ENCODE peak calls at places on chromosomes 1 and 21, in six cellular contexts. C is GM03348, R is activated T-cell treated with anti-CD3 and anti-CD28 coated beads for 24 hours, T is NCI-H345, F is dorsolateral prefrontal cortex, K is germinal center. Q is an unnamed sample.

GRCh38 chr21:41783476-41784150 is 16.8 kb upstream of the RIPK4 start:
- DNase-seq in F (no peak), K (no peak), T (peak; percentile 94), R (no peak), C (no peak), Q (no peak)

GRCh38 chr1:31095298-31095981 is 29.9 kb upstream of the PUM1 start:
- DNase-seq in R (no peak), T (no peak), C (peak; percentile 75), K (no peak), F (no peak), Q (no peak)

GRCh38 chr21:29133241-29133640 is 2.8 kb downstream of the MAP3K7CL start:
- DNase-seq in R (no peak), T (no peak), F (no peak), C (no peak), K (no peak), Q (no peak)

GRCh38 chr1:233909195-233909594 is 4.7 kb downstream of the SLC35F3 start:
- DNase-seq in T (no peak), R (no peak), C (no peak), K (no peak), F (no peak), Q (no peak)

GRCh38 chr21:26982767-26983166 is 15.9 kb upstream of the ADAMTS5 start:
- DNase-seq in R (no peak), F (no peak), K (no peak), C (no peak), T (no peak), Q (no peak)

GRCh38 chr21:29190920-29191319 is 60.5 kb downstream of the MAP3K7CL start:
- DNase-seq in K (no peak), R (no peak), F (no peak), C (peak; percentile 59), T (no peak), Q (no peak)

GRCh38 chr1:36523850-36524249 is 41.1 kb upstream of the CSF3R start:
- DNase-seq in C (no peak), F (no peak), R (peak; percentile 3), T (no peak), K (no peak), Q (no peak)

GRCh38 chr1:201419737-201420607 is 1.6 kb downstream of the TNNI1 start:
- DNase-seq in T (no peak), F (no peak), C (no peak), R (no peak), K (no peak), Q (no peak)

GRCh38 chr1:240385985-240386978 is 225.7 kb downstream of the GREM2 start:
- DNase-seq in C (peak; percentile 73), T (no peak), F (no peak), K (no peak), R (no peak), Q (no peak)

GRCh38 chr1:204319027-204319426 is 40.7 kb downstream of the PLEKHA6 start:
- DNase-seq in K (no peak), R (no peak), T (no peak), F (no peak), C (no peak), Q (no peak)

GRCh38 chr1:70966018-70966638 is 81.5 kb downstream of the PTGER3 start:
- DNase-seq in C (no peak), T (no peak), K (peak; percentile 1), F (no peak), R (no peak), Q (no peak)

GRCh38 chr1:45221716-45222115 is 15.3 kb upstream of the ZSWIM5 start:
- DNase-seq in C (no peak), R (no peak), F (no peak), T (no peak), K (no peak), Q (no peak)

Q was measured in neural crest cell.